ENCODE peak calls at places on chromosomes 2 and 18, in seven cellular contexts. One of them, this sample, is unnamed.

GRCh38 chr2:204503869-204504268 is 41.4 kb upstream of the PARD3B start:
- DNase-seq in neuronal stem cell: no peak
- DNase-seq in left lung: no peak
- DNase-seq in PC-9: no peak
- DNase-seq in OCI-LY7: no peak
- DNase-seq in small intestine: no peak
- DNase-seq in suprapubic skin: no peak
- DNase-seq in this sample: no peak

GRCh38 chr2:232200195-232200594 is 178.4 kb upstream of the ALPP start:
- DNase-seq in neuronal stem cell: no peak
- DNase-seq in left lung: no peak
- DNase-seq in PC-9: no peak
- DNase-seq in OCI-LY7: no peak
- DNase-seq in small intestine: no peak
- DNase-seq in suprapubic skin: no peak
- DNase-seq in this sample: no peak

GRCh38 chr2:8382485-8382884 is 299.4 kb upstream of the ID2 start:
- DNase-seq in neuronal stem cell: no peak
- DNase-seq in left lung: no peak
- DNase-seq in PC-9: no peak
- DNase-seq in OCI-LY7: no peak
- DNase-seq in small intestine: no peak
- DNase-seq in suprapubic skin: no peak
- DNase-seq in this sample: no peak

GRCh38 chr18:59690216-59691045 is 6.8 kb downstream of the CCBE1 start:
- DNase-seq in neuronal stem cell: no peak
- DNase-seq in left lung: no peak
- DNase-seq in PC-9: no peak
- DNase-seq in OCI-LY7: no peak
- DNase-seq in small intestine: no peak
- DNase-seq in suprapubic skin: no peak
- DNase-seq in this sample: no peak

GRCh38 chr2:218645126-218645525 is 14.3 kb downstream of the ZNF142 start:
- DNase-seq in neuronal stem cell: no peak
- DNase-seq in left lung: no peak
- DNase-seq in PC-9: no peak
- DNase-seq in OCI-LY7: no peak
- DNase-seq in small intestine: no peak
- DNase-seq in suprapubic skin: no peak
- DNase-seq in this sample: no peak

GRCh38 chr2:205694256-205694655 is 12.0 kb downstream of the NRP2 start:
- DNase-seq in neuronal stem cell: no peak
- DNase-seq in left lung: no peak
- DNase-seq in PC-9: no peak
- DNase-seq in OCI-LY7: no peak
- DNase-seq in small intestine: no peak
- DNase-seq in suprapubic skin: no peak
- DNase-seq in this sample: no peak

GRCh38 chr2:39545957-39546356 is 108.9 kb upstream of the MAP4K3 start:
- DNase-seq in neuronal stem cell: no peak
- DNase-seq in left lung: no peak
- DNase-seq in PC-9: no peak
- DNase-seq in OCI-LY7: no peak
- DNase-seq in small intestine: no peak
- DNase-seq in suprapubic skin: no peak
- DNase-seq in this sample: no peak

GRCh38 chr2:105952131-105952530 is 207.4 kb downstream of the NCK2 start:
- DNase-seq in neuronal stem cell: no peak
- DNase-seq in left lung: no peak
- DNase-seq in PC-9: no peak
- DNase-seq in OCI-LY7: no peak
- DNase-seq in small intestine: no peak
- DNase-seq in suprapubic skin: no peak
- DNase-seq in this sample: no peak

GRCh38 chr2:47208852-47209606 is 53.9 kb upstream of the STPG4 start:
- DNase-seq in neuronal stem cell: no peak
- DNase-seq in left lung: no peak
- DNase-seq in PC-9: peak
- DNase-seq in OCI-LY7: no peak
- DNase-seq in small intestine: peak
- DNase-seq in suprapubic skin: no peak
- DNase-seq in this sample: no peak

GRCh38 chr2:26707747-26708146 is 15.2 kb downstream of the KCNK3 start:
- DNase-seq in neuronal stem cell: no peak
- DNase-seq in left lung: no peak
- DNase-seq in PC-9: no peak
- DNase-seq in OCI-LY7: no peak
- DNase-seq in small intestine: no peak
- DNase-seq in suprapubic skin: no peak
- DNase-seq in this sample: no peak

GRCh38 chr2:26710174-26710573 is 17.7 kb downstream of the KCNK3 start:
- DNase-seq in neuronal stem cell: no peak
- DNase-seq in left lung: no peak
- DNase-seq in PC-9: no peak
- DNase-seq in OCI-LY7: no peak
- DNase-seq in small intestine: no peak
- DNase-seq in suprapubic skin: no peak
- DNase-seq in this sample: no peak

GRCh38 chr2:26706616-26707473 is 14.3 kb downstream of the KCNK3 start:
- DNase-seq in neuronal stem cell: peak
- DNase-seq in left lung: no peak
- DNase-seq in PC-9: no peak
- DNase-seq in OCI-LY7: no peak
- DNase-seq in small intestine: no peak
- DNase-seq in suprapubic skin: no peak
- DNase-seq in this sample: no peak

GRCh38 chr2:26709323-26710110 is 17.0 kb downstream of the KCNK3 start:
- DNase-seq in neuronal stem cell: no peak
- DNase-seq in left lung: no peak
- DNase-seq in PC-9: no peak
- DNase-seq in OCI-LY7: no peak
- DNase-seq in small intestine: no peak
- DNase-seq in suprapubic skin: no peak
- DNase-seq in this sample: no peak

GRCh38 chr2:26708457-26708856 is 15.9 kb downstream of the KCNK3 start:
- DNase-seq in neuronal stem cell: no peak
- DNase-seq in left lung: no peak
- DNase-seq in PC-9: no peak
- DNase-seq in OCI-LY7: no peak
- DNase-seq in small intestine: no peak
- DNase-seq in suprapubic skin: no peak
- DNase-seq in this sample: no peak
- H3K27ac ChIP-seq in neuronal stem cell: no peak
- H3K27ac ChIP-seq in left lung: no peak
- H3K27ac ChIP-seq in PC-9: no peak
- H3K27ac ChIP-seq in OCI-LY7: no peak
- H3K27ac ChIP-seq in small intestine: no peak
- H3K27ac ChIP-seq in suprapubic skin: no peak
- H3K27ac ChIP-seq in this sample: no peak

GRCh38 chr2:43313642-43314017 is 87.2 kb upstream of the ZFP36L2 start:
- DNase-seq in neuronal stem cell: no peak
- DNase-seq in left lung: no peak
- DNase-seq in PC-9: no peak
- DNase-seq in OCI-LY7: no peak
- DNase-seq in small intestine: no peak
- DNase-seq in suprapubic skin: no peak
- DNase-seq in this sample: no peak
- H3K27ac ChIP-seq in neuronal stem cell: no peak
- H3K27ac ChIP-seq in left lung: no peak
- H3K27ac ChIP-seq in PC-9: peak
- H3K27ac ChIP-seq in OCI-LY7: no peak
- H3K27ac ChIP-seq in small intestine: no peak
- H3K27ac ChIP-seq in suprapubic skin: peak
- H3K27ac ChIP-seq in this sample: no peak

GRCh38 chr2:160140471-160140870 is 59.6 kb downstream of the ITGB6 start:
- DNase-seq in neuronal stem cell: no peak
- DNase-seq in left lung: no peak
- DNase-seq in PC-9: no peak
- DNase-seq in OCI-LY7: no peak
- DNase-seq in small intestine: no peak
- DNase-seq in suprapubic skin: no peak
- DNase-seq in this sample: no peak
- H3K27ac ChIP-seq in neuronal stem cell: no peak
- H3K27ac ChIP-seq in left lung: no peak
- H3K27ac ChIP-seq in PC-9: no peak
- H3K27ac ChIP-seq in OCI-LY7: no peak
- H3K27ac ChIP-seq in small intestine: peak
- H3K27ac ChIP-seq in suprapubic skin: no peak
- H3K27ac ChIP-seq in this sample: no peak

GRCh38 chr2:231191896-231192872 is 6.2 kb upstream of the ARMC9 start:
- DNase-seq in neuronal stem cell: no peak
- DNase-seq in left lung: peak
- DNase-seq in PC-9: no peak
- DNase-seq in OCI-LY7: peak
- DNase-seq in small intestine: peak
- DNase-seq in suprapubic skin: peak
- DNase-seq in this sample: no peak
- H3K27ac ChIP-seq in neuronal stem cell: no peak
- H3K27ac ChIP-seq in left lung: peak
- H3K27ac ChIP-seq in PC-9: no peak
- H3K27ac ChIP-seq in OCI-LY7: no peak
- H3K27ac ChIP-seq in small intestine: no peak
- H3K27ac ChIP-seq in suprapubic skin: peak
- H3K27ac ChIP-seq in this sample: no peak

DNA sequence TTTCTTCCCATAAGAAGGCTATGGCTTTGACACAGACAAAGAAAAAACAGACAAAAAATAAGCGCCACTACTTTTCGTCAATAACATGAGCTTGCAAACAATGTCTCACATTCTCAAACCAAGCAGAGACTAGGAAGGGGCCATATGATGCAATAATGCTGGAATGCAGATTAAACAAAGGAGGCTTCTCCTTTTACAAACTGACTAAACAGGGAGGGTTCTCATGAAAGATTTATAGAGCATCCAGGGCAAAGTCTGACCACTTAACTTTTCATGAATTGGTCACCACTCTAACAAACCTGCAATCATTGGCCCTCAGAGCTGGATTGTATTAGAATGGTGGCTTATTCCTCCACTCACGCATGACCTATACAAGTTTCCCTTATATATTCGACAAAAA is 663.3 kb upstream of the CHAC2 start:
- DNase-seq in neuronal stem cell: peak
- DNase-seq in left lung: no peak
- DNase-seq in PC-9: peak
- DNase-seq in OCI-LY7: no peak
- DNase-seq in small intestine: peak
- DNase-seq in suprapubic skin: no peak
- DNase-seq in this sample: no peak
- H3K27ac ChIP-seq in neuronal stem cell: no peak
- H3K27ac ChIP-seq in left lung: no peak
- H3K27ac ChIP-seq in PC-9: peak
- H3K27ac ChIP-seq in OCI-LY7: no peak
- H3K27ac ChIP-seq in small intestine: no peak
- H3K27ac ChIP-seq in suprapubic skin: no peak
- H3K27ac ChIP-seq in this sample: no peak

GRCh38 chr18:62771494-62771893 is 56.2 kb downstream of the PHLPP1 start:
- DNase-seq in neuronal stem cell: no peak
- DNase-seq in left lung: no peak
- DNase-seq in PC-9: no peak
- DNase-seq in OCI-LY7: no peak
- DNase-seq in small intestine: no peak
- DNase-seq in suprapubic skin: no peak
- DNase-seq in this sample: no peak
- H3K27ac ChIP-seq in neuronal stem cell: no peak
- H3K27ac ChIP-seq in left lung: no peak
- H3K27ac ChIP-seq in PC-9: no peak
- H3K27ac ChIP-seq in OCI-LY7: no peak
- H3K27ac ChIP-seq in small intestine: no peak
- H3K27ac ChIP-seq in suprapubic skin: no peak
- H3K27ac ChIP-seq in this sample: no peak

DNA sequence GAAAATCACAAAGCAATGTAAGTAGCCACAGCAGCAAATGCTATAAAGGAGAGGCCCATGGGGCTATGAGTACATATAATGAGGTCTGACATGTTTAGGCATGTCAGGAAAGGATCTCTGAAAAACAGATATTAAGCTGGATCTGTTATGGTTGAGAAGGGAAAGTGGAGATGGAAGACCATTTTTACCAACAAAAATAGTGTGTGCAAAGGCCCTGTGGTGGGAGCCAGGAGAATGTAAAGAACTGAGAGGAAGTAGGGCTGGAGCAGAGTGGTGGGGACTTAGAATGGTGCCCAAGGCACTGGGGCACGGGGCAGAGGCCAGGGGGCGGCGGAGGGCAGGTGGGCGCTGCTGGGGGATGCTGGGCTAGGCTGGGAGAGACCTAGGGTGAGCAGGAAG is 5.1 kb upstream of the AGFG1 start:
- DNase-seq in neuronal stem cell: no peak
- DNase-seq in left lung: no peak
- DNase-seq in PC-9: no peak
- DNase-seq in OCI-LY7: no peak
- DNase-seq in small intestine: no peak
- DNase-seq in suprapubic skin: no peak
- DNase-seq in this sample: no peak
- H3K27ac ChIP-seq in neuronal stem cell: no peak
- H3K27ac ChIP-seq in left lung: peak
- H3K27ac ChIP-seq in PC-9: peak
- H3K27ac ChIP-seq in OCI-LY7: no peak
- H3K27ac ChIP-seq in small intestine: peak
- H3K27ac ChIP-seq in suprapubic skin: no peak
- H3K27ac ChIP-seq in this sample: no peak

This sample was measured in CD4-positive, alpha-beta T cell.